ENCODE peak calls at places on chromosomes 13 and 19, in eight cellular contexts. One of them, this sample, is unnamed.
A peak's percentile ranks its signal among the peaks of the same experiment; 100 is the strongest.

GRCh38 chr13:36030670-36031331 is 100.4 kb downstream of the DCLK1 start:
- DNase-seq in hippocampal formation: no peak
- DNase-seq in stimulated activated CD4-positive, alpha-beta T cell treated with anti-CD3 and anti-CD28 coated beads, Interleukin-2, amount 100 ng/mL, for 48 hours: no peak
- DNase-seq in activated naive CD8-positive, alpha-beta T cell treated with anti-CD3 and anti-CD28 coated beads, Interleukin-2, amount 50 U/mL, for 24 hours: no peak
- DNase-seq in amniotic stem cell: no peak
- DNase-seq in globus pallidus: no peak
- DNase-seq in activated CD4-positive, CD25-positive, alpha-beta regulatory T cell treated with anti-CD3 and anti-CD28 coated beads, Interleukin-2, amount 50 U/mL, for 16 hours: no peak
- DNase-seq in progenitor cell of endocrine pancreas: no peak
- DNase-seq in this sample: peak; percentile 41

GRCh38 chr13:42239644-42240043 is 32.3 kb upstream of the AKAP11 start:
- DNase-seq in globus pallidus: no peak
- DNase-seq in amniotic stem cell: no peak
- DNase-seq in stimulated activated CD4-positive, alpha-beta T cell treated with anti-CD3 and anti-CD28 coated beads, Interleukin-2, amount 100 ng/mL, for 48 hours: no peak
- DNase-seq in activated CD4-positive, CD25-positive, alpha-beta regulatory T cell treated with anti-CD3 and anti-CD28 coated beads, Interleukin-2, amount 50 U/mL, for 16 hours: no peak
- DNase-seq in activated naive CD8-positive, alpha-beta T cell treated with anti-CD3 and anti-CD28 coated beads, Interleukin-2, amount 50 U/mL, for 24 hours: no peak
- DNase-seq in progenitor cell of endocrine pancreas: no peak
- DNase-seq in hippocampal formation: no peak
- DNase-seq in this sample: no peak

GRCh38 chr13:44738463-44738862 is 162.3 kb upstream of the TSC22D1 start:
- DNase-seq in activated CD4-positive, CD25-positive, alpha-beta regulatory T cell treated with anti-CD3 and anti-CD28 coated beads, Interleukin-2, amount 50 U/mL, for 16 hours: no peak
- DNase-seq in progenitor cell of endocrine pancreas: no peak
- DNase-seq in globus pallidus: no peak
- DNase-seq in amniotic stem cell: no peak
- DNase-seq in stimulated activated CD4-positive, alpha-beta T cell treated with anti-CD3 and anti-CD28 coated beads, Interleukin-2, amount 100 ng/mL, for 48 hours: no peak
- DNase-seq in activated naive CD8-positive, alpha-beta T cell treated with anti-CD3 and anti-CD28 coated beads, Interleukin-2, amount 50 U/mL, for 24 hours: no peak
- DNase-seq in hippocampal formation: no peak
- DNase-seq in this sample: no peak

GRCh38 chr19:12789098-12789903 is 2.0 kb upstream of the JUNB start:
- DNase-seq in hippocampal formation: no peak
- DNase-seq in progenitor cell of endocrine pancreas: no peak
- DNase-seq in activated naive CD8-positive, alpha-beta T cell treated with anti-CD3 and anti-CD28 coated beads, Interleukin-2, amount 50 U/mL, for 24 hours: peak; percentile 60
- DNase-seq in globus pallidus: no peak
- DNase-seq in amniotic stem cell: no peak
- DNase-seq in activated CD4-positive, CD25-positive, alpha-beta regulatory T cell treated with anti-CD3 and anti-CD28 coated beads, Interleukin-2, amount 50 U/mL, for 16 hours: no peak
- DNase-seq in stimulated activated CD4-positive, alpha-beta T cell treated with anti-CD3 and anti-CD28 coated beads, Interleukin-2, amount 100 ng/mL, for 48 hours: peak; percentile 28
- DNase-seq in this sample: no peak

GRCh38 chr19:32224371-32225244 is 120.8 kb upstream of the ZNF507 start:
- DNase-seq in activated naive CD8-positive, alpha-beta T cell treated with anti-CD3 and anti-CD28 coated beads, Interleukin-2, amount 50 U/mL, for 24 hours: peak; percentile 80
- DNase-seq in hippocampal formation: peak; percentile 21
- DNase-seq in stimulated activated CD4-positive, alpha-beta T cell treated with anti-CD3 and anti-CD28 coated beads, Interleukin-2, amount 100 ng/mL, for 48 hours: peak; percentile 64
- DNase-seq in globus pallidus: peak; percentile 24
- DNase-seq in activated CD4-positive, CD25-positive, alpha-beta regulatory T cell treated with anti-CD3 and anti-CD28 coated beads, Interleukin-2, amount 50 U/mL, for 16 hours: peak; percentile 21
- DNase-seq in amniotic stem cell: no peak
- DNase-seq in progenitor cell of endocrine pancreas: peak; percentile 62
- DNase-seq in this sample: no peak

GRCh38 chr13:78631077-78631476 is 27.7 kb upstream of the POU4F1 start:
- DNase-seq in globus pallidus: no peak
- DNase-seq in activated naive CD8-positive, alpha-beta T cell treated with anti-CD3 and anti-CD28 coated beads, Interleukin-2, amount 50 U/mL, for 24 hours: no peak
- DNase-seq in progenitor cell of endocrine pancreas: no peak
- DNase-seq in activated CD4-positive, CD25-positive, alpha-beta regulatory T cell treated with anti-CD3 and anti-CD28 coated beads, Interleukin-2, amount 50 U/mL, for 16 hours: no peak
- DNase-seq in stimulated activated CD4-positive, alpha-beta T cell treated with anti-CD3 and anti-CD28 coated beads, Interleukin-2, amount 100 ng/mL, for 48 hours: no peak
- DNase-seq in amniotic stem cell: no peak
- DNase-seq in hippocampal formation: no peak
- DNase-seq in this sample: no peak

GRCh38 chr13:56393549-56393948 is 747.2 kb upstream of the PRR20A start:
- DNase-seq in stimulated activated CD4-positive, alpha-beta T cell treated with anti-CD3 and anti-CD28 coated beads, Interleukin-2, amount 100 ng/mL, for 48 hours: no peak
- DNase-seq in amniotic stem cell: no peak
- DNase-seq in activated CD4-positive, CD25-positive, alpha-beta regulatory T cell treated with anti-CD3 and anti-CD28 coated beads, Interleukin-2, amount 50 U/mL, for 16 hours: no peak
- DNase-seq in hippocampal formation: no peak
- DNase-seq in progenitor cell of endocrine pancreas: no peak
- DNase-seq in globus pallidus: no peak
- DNase-seq in activated naive CD8-positive, alpha-beta T cell treated with anti-CD3 and anti-CD28 coated beads, Interleukin-2, amount 50 U/mL, for 24 hours: no peak
- DNase-seq in this sample: no peak

GRCh38 chr13:98892821-98893220 is 85.0 kb downstream of the DOCK9 start:
- DNase-seq in globus pallidus: no peak
- DNase-seq in hippocampal formation: no peak
- DNase-seq in progenitor cell of endocrine pancreas: no peak
- DNase-seq in activated CD4-positive, CD25-positive, alpha-beta regulatory T cell treated with anti-CD3 and anti-CD28 coated beads, Interleukin-2, amount 50 U/mL, for 16 hours: no peak
- DNase-seq in activated naive CD8-positive, alpha-beta T cell treated with anti-CD3 and anti-CD28 coated beads, Interleukin-2, amount 50 U/mL, for 24 hours: no peak
- DNase-seq in amniotic stem cell: no peak
- DNase-seq in stimulated activated CD4-positive, alpha-beta T cell treated with anti-CD3 and anti-CD28 coated beads, Interleukin-2, amount 100 ng/mL, for 48 hours: no peak
- DNase-seq in this sample: no peak

GRCh38 chr13:112703935-112704633 is 14.2 kb downstream of the ATP11A start:
- DNase-seq in stimulated activated CD4-positive, alpha-beta T cell treated with anti-CD3 and anti-CD28 coated beads, Interleukin-2, amount 100 ng/mL, for 48 hours: no peak
- DNase-seq in activated CD4-positive, CD25-positive, alpha-beta regulatory T cell treated with anti-CD3 and anti-CD28 coated beads, Interleukin-2, amount 50 U/mL, for 16 hours: no peak
- DNase-seq in amniotic stem cell: no peak
- DNase-seq in activated naive CD8-positive, alpha-beta T cell treated with anti-CD3 and anti-CD28 coated beads, Interleukin-2, amount 50 U/mL, for 24 hours: no peak
- DNase-seq in globus pallidus: no peak
- DNase-seq in hippocampal formation: no peak
- DNase-seq in progenitor cell of endocrine pancreas: no peak
- DNase-seq in this sample: no peak

GRCh38 chr13:76829572-76830327 is 56.5 kb downstream of the KCTD12 start:
- DNase-seq in activated naive CD8-positive, alpha-beta T cell treated with anti-CD3 and anti-CD28 coated beads, Interleukin-2, amount 50 U/mL, for 24 hours: no peak
- DNase-seq in activated CD4-positive, CD25-positive, alpha-beta regulatory T cell treated with anti-CD3 and anti-CD28 coated beads, Interleukin-2, amount 50 U/mL, for 16 hours: no peak
- DNase-seq in hippocampal formation: no peak
- DNase-seq in stimulated activated CD4-positive, alpha-beta T cell treated with anti-CD3 and anti-CD28 coated beads, Interleukin-2, amount 100 ng/mL, for 48 hours: no peak
- DNase-seq in amniotic stem cell: no peak
- DNase-seq in progenitor cell of endocrine pancreas: no peak
- DNase-seq in globus pallidus: no peak
- DNase-seq in this sample: no peak